ENCODE peak calls at places on chromosome 2, in seven cellular contexts. One of them, this sample, is unnamed.

GRCh38 chr2:202104286-202104870 is 31.3 kb downstream of the KIAA2012 start:
- DNase-seq in IMR-90: peak; percentile 54
- DNase-seq in fibroblast of lung: peak; percentile 66
- DNase-seq in endothelial cell of umbilical vein: peak; percentile 24
- DNase-seq in HCT116: peak; percentile 40
- DNase-seq in GM23248: peak; percentile 77
- DNase-seq in OCI-LY7: peak; percentile 39
- DNase-seq in this sample: no peak

GRCh38 chr2:71856709-71857525 is 290.7 kb downstream of the CYP26B1 start:
- DNase-seq in endothelial cell of umbilical vein: peak; percentile 13
- DNase-seq in HCT116: no peak
- DNase-seq in fibroblast of lung: no peak
- DNase-seq in GM23248: peak; percentile 43
- DNase-seq in OCI-LY7: no peak
- DNase-seq in IMR-90: no peak
- DNase-seq in this sample: no peak

GRCh38 chr2:105770162-105770561 is 25.4 kb downstream of the NCK2 start:
- DNase-seq in endothelial cell of umbilical vein: no peak
- DNase-seq in fibroblast of lung: no peak
- DNase-seq in HCT116: no peak
- DNase-seq in GM23248: no peak
- DNase-seq in IMR-90: no peak
- DNase-seq in OCI-LY7: no peak
- DNase-seq in this sample: no peak

GRCh38 chr2:43144265-43144664 is 82.1 kb downstream of the ZFP36L2 start:
- DNase-seq in IMR-90: peak; percentile 38
- DNase-seq in endothelial cell of umbilical vein: no peak
- DNase-seq in OCI-LY7: no peak
- DNase-seq in fibroblast of lung: peak; percentile 72
- DNase-seq in HCT116: no peak
- DNase-seq in GM23248: no peak
- DNase-seq in this sample: no peak

GRCh38 chr2:8303322-8303832 is 378.5 kb upstream of the ID2 start:
- DNase-seq in HCT116: no peak
- DNase-seq in OCI-LY7: peak; percentile 96
- DNase-seq in endothelial cell of umbilical vein: no peak
- DNase-seq in IMR-90: no peak
- DNase-seq in GM23248: no peak
- DNase-seq in fibroblast of lung: peak; percentile 34
- DNase-seq in this sample: no peak

GRCh38 chr2:20623741-20624155 is 27.1 kb downstream of the HS1BP3 start:
- DNase-seq in GM23248: no peak
- DNase-seq in HCT116: no peak
- DNase-seq in fibroblast of lung: no peak
- DNase-seq in IMR-90: no peak
- DNase-seq in endothelial cell of umbilical vein: no peak
- DNase-seq in OCI-LY7: no peak
- DNase-seq in this sample: no peak

GRCh38 chr2:218033590-218034496 is 31.0 kb upstream of the TNS1 start:
- DNase-seq in IMR-90: no peak
- DNase-seq in GM23248: no peak
- DNase-seq in HCT116: no peak
- DNase-seq in fibroblast of lung: no peak
- DNase-seq in OCI-LY7: no peak
- DNase-seq in endothelial cell of umbilical vein: no peak
- DNase-seq in this sample: no peak

GRCh38 chr2:129763190-129763846 is 216.1 kb upstream of the RAB6C start:
- DNase-seq in fibroblast of lung: no peak
- DNase-seq in endothelial cell of umbilical vein: no peak
- DNase-seq in GM23248: no peak
- DNase-seq in OCI-LY7: no peak
- DNase-seq in HCT116: no peak
- DNase-seq in IMR-90: no peak
- DNase-seq in this sample: no peak

GRCh38 chr2:152566728-152567069 is 150.6 kb downstream of the PRPF40A start:
- DNase-seq in fibroblast of lung: no peak
- DNase-seq in OCI-LY7: no peak
- DNase-seq in IMR-90: peak; percentile 56
- DNase-seq in HCT116: no peak
- DNase-seq in endothelial cell of umbilical vein: no peak
- DNase-seq in GM23248: no peak
- DNase-seq in this sample: no peak

GRCh38 chr2:203177361-203177760 is 61.5 kb upstream of the CYP20A1 start:
- DNase-seq in endothelial cell of umbilical vein: no peak
- DNase-seq in IMR-90: no peak
- DNase-seq in HCT116: no peak
- DNase-seq in fibroblast of lung: no peak
- DNase-seq in GM23248: peak; percentile 32
- DNase-seq in OCI-LY7: no peak
- DNase-seq in this sample: no peak

GRCh38 chr2:226984461-226985226 is 148.8 kb downstream of the RHBDD1 start:
- DNase-seq in IMR-90: no peak
- DNase-seq in OCI-LY7: peak; percentile 83
- DNase-seq in endothelial cell of umbilical vein: no peak
- DNase-seq in fibroblast of lung: no peak
- DNase-seq in HCT116: no peak
- DNase-seq in GM23248: no peak
- DNase-seq in this sample: no peak

GRCh38 chr2:42036413-42036812 is 11.4 kb upstream of the PKDCC start:
- DNase-seq in HCT116: no peak
- DNase-seq in OCI-LY7: no peak
- DNase-seq in endothelial cell of umbilical vein: no peak
- DNase-seq in GM23248: no peak
- DNase-seq in fibroblast of lung: no peak
- DNase-seq in IMR-90: no peak
- DNase-seq in this sample: no peak

GRCh38 chr2:158894078-158894477 is 74.4 kb upstream of the TANC1 start:
- DNase-seq in HCT116: no peak
- DNase-seq in fibroblast of lung: no peak
- DNase-seq in IMR-90: peak; percentile 71
- DNase-seq in OCI-LY7: no peak
- DNase-seq in GM23248: peak; percentile 84
- DNase-seq in endothelial cell of umbilical vein: no peak
- DNase-seq in this sample: peak; percentile 73

GRCh38 chr2:128441341-128442052 is 122.8 kb upstream of the HS6ST1 start:
- DNase-seq in GM23248: no peak
- DNase-seq in fibroblast of lung: no peak
- DNase-seq in IMR-90: no peak
- DNase-seq in OCI-LY7: no peak
- DNase-seq in HCT116: no peak
- DNase-seq in endothelial cell of umbilical vein: no peak
- DNase-seq in this sample: no peak

GRCh38 chr2:235133837-235134236 is 182.0 kb downstream of the SH3BP4 start:
- DNase-seq in HCT116: no peak
- DNase-seq in endothelial cell of umbilical vein: no peak
- DNase-seq in IMR-90: no peak
- DNase-seq in fibroblast of lung: no peak
- DNase-seq in GM23248: no peak
- DNase-seq in OCI-LY7: no peak
- DNase-seq in this sample: no peak

GRCh38 chr2:102063360-102063947 is 71.7 kb downstream of the IL1R2 start:
- DNase-seq in IMR-90: peak; percentile 51
- DNase-seq in OCI-LY7: no peak
- DNase-seq in endothelial cell of umbilical vein: peak; percentile 62
- DNase-seq in GM23248: peak; percentile 87
- DNase-seq in HCT116: no peak
- DNase-seq in fibroblast of lung: peak; percentile 83
- DNase-seq in this sample: no peak

GRCh38 chr2:85990084-85990483 is 101.3 kb upstream of the ST3GAL5 start:
- DNase-seq in fibroblast of lung: no peak
- DNase-seq in OCI-LY7: no peak
- DNase-seq in IMR-90: no peak
- DNase-seq in HCT116: no peak
- DNase-seq in endothelial cell of umbilical vein: no peak
- DNase-seq in GM23248: no peak
- DNase-seq in this sample: no peak

GRCh38 chr2:47536696-47537095 is 133.7 kb downstream of the MSH2 start:
- DNase-seq in fibroblast of lung: no peak
- DNase-seq in OCI-LY7: no peak
- DNase-seq in GM23248: no peak
- DNase-seq in IMR-90: no peak
- DNase-seq in endothelial cell of umbilical vein: no peak
- DNase-seq in HCT116: no peak
- DNase-seq in this sample: no peak

GRCh38 chr2:99852376-99852934 is 289.9 kb downstream of the AFF3 start:
- DNase-seq in fibroblast of lung: no peak
- DNase-seq in IMR-90: no peak
- DNase-seq in OCI-LY7: no peak
- DNase-seq in HCT116: no peak
- DNase-seq in endothelial cell of umbilical vein: no peak
- DNase-seq in GM23248: no peak
- DNase-seq in this sample: no peak

GRCh38 chr2:190159453-190159852 is 96.9 kb upstream of the MSTN start:
- DNase-seq in GM23248: peak; percentile 89
- DNase-seq in fibroblast of lung: peak; percentile 61
- DNase-seq in IMR-90: peak; percentile 58
- DNase-seq in OCI-LY7: no peak
- DNase-seq in HCT116: no peak
- DNase-seq in endothelial cell of umbilical vein: no peak
- DNase-seq in this sample: no peak

GRCh38 chr2:207142461-207142860 is 23.3 kb downstream of the KLF7 start:
- DNase-seq in IMR-90: no peak
- DNase-seq in OCI-LY7: no peak
- DNase-seq in HCT116: no peak
- DNase-seq in fibroblast of lung: no peak
- DNase-seq in endothelial cell of umbilical vein: no peak
- DNase-seq in GM23248: peak; percentile 57
- DNase-seq in this sample: no peak

DNA sequence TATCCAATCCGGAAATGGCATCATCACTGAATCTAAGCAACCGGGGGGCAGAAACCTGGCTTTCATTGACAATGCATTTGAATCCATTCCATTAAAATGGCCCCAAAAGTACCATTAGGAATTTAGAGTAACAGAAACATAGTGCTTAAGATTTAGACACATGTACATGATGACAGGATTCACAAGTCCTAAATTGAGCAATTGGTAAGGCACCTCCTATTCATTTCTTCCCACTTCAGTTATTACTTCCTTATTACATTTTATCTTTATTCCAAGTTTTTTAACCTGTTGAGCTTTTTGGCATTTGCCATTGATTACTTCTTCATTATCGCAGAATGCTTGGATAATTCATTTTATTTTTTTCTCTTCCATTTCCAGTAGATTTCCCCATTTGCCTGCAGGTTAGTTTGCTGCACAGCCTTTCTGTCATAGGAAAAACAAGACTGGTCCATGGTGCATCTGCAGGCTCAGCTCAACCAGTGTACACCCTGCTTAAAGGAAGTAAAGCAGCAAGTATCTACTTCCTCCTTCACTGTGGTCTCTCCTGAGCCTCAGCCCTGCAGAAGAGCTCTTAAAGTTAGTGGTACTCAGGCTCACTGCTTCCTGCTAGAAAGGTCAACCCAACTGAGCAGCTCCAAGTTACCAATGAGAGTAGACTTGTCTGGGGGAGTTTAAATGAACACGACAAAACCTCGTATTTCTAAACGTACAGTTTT is 89.2 kb downstream of the DOCK10 start:
- DNase-seq in endothelial cell of umbilical vein: no peak
- DNase-seq in GM23248: no peak
- DNase-seq in HCT116: no peak
- DNase-seq in fibroblast of lung: no peak
- DNase-seq in OCI-LY7: peak; percentile 91
- DNase-seq in IMR-90: no peak
- DNase-seq in this sample: no peak
- H3K27ac ChIP-seq in endothelial cell of umbilical vein: no peak overlapping the region
- H3K27ac ChIP-seq in GM23248: no peak overlapping the region
- H3K27ac ChIP-seq in HCT116: no peak overlapping the region
- H3K27ac ChIP-seq in fibroblast of lung: no peak overlapping the region
- H3K27ac ChIP-seq in OCI-LY7: peak overlapping the region; percentile 69
- H3K27ac ChIP-seq in IMR-90: no peak overlapping the region
- H3K27ac ChIP-seq in this sample: no peak overlapping the region

DNA sequence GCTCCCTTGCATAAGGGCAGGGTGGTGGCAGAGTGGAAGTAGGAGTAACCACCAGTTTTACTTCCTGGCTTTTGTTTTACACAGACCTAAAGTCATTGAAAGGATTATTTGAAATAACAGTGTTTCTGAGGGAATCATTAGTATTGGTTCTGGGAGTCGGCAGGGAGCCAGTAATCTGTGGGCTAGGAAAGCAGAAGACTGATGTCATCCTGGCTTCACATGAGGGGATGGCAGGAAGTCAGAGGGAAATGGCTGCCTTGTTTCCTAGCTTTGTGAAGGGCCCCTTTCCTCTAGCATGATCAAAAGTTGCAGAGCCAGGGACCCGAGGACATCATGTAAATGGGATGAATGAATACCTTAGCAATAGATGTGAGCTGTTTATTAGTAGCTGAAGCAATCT is 792.6 kb downstream of the CPS1 start:
- DNase-seq in HCT116: no peak
- DNase-seq in endothelial cell of umbilical vein: no peak
- DNase-seq in fibroblast of lung: no peak
- DNase-seq in OCI-LY7: no peak
- DNase-seq in GM23248: no peak
- DNase-seq in IMR-90: no peak
- DNase-seq in this sample: no peak
- H3K9me3 ChIP-seq in HCT116: no peaks in the 10 kb centered on the region
- H3K9me3 ChIP-seq in endothelial cell of umbilical vein: peaks cover 2% of the 10 kb centered on the region
- H3K9me3 ChIP-seq in fibroblast of lung: no peaks in the 10 kb centered on the region
- H3K9me3 ChIP-seq in OCI-LY7: no peaks in the 10 kb centered on the region
- H3K9me3 ChIP-seq in GM23248: no peaks in the 10 kb centered on the region
- H3K9me3 ChIP-seq in IMR-90: peaks cover 11% of the 10 kb centered on the region
- H3K9me3 ChIP-seq in this sample: no peaks in the 10 kb centered on the region

GRCh38 chr2:54641988-54642387 is 81.5 kb upstream of the EML6 start:
- DNase-seq in HCT116: no peak
- DNase-seq in IMR-90: no peak
- DNase-seq in GM23248: no peak
- DNase-seq in fibroblast of lung: no peak
- DNase-seq in OCI-LY7: no peak
- DNase-seq in endothelial cell of umbilical vein: no peak
- DNase-seq in this sample: no peak
- H4K20me1 ChIP-seq in HCT116: peaks cover 3% of the 10 kb centered on the region
- H4K20me1 ChIP-seq in IMR-90: no peaks in the 10 kb centered on the region
- H4K20me1 ChIP-seq in GM23248: no peaks in the 10 kb centered on the region
- H4K20me1 ChIP-seq in fibroblast of lung: no peaks in the 10 kb centered on the region
- H4K20me1 ChIP-seq in OCI-LY7: peaks cover 4% of the 10 kb centered on the region
- H4K20me1 ChIP-seq in endothelial cell of umbilical vein: no peaks in the 10 kb centered on the region
- H4K20me1 ChIP-seq in this sample: no peaks in the 10 kb centered on the region

GRCh38 chr2:231127480-231127879 is 2.6 kb upstream of the HTR2B start:
- DNase-seq in fibroblast of lung: no peak
- DNase-seq in GM23248: no peak
- DNase-seq in endothelial cell of umbilical vein: no peak
- DNase-seq in IMR-90: no peak
- DNase-seq in OCI-LY7: no peak
- DNase-seq in HCT116: no peak
- DNase-seq in this sample: no peak

GRCh38 chr2:231125272-231125671 is 430 bp upstream of the HTR2B start:
- DNase-seq in endothelial cell of umbilical vein: no peak
- DNase-seq in HCT116: no peak
- DNase-seq in GM23248: no peak
- DNase-seq in fibroblast of lung: no peak
- DNase-seq in IMR-90: no peak
- DNase-seq in OCI-LY7: no peak
- DNase-seq in this sample: no peak

GRCh38 chr2:231126123-231126522 is 1.3 kb upstream of the HTR2B start:
- DNase-seq in endothelial cell of umbilical vein: no peak
- DNase-seq in HCT116: no peak
- DNase-seq in fibroblast of lung: no peak
- DNase-seq in IMR-90: no peak
- DNase-seq in OCI-LY7: no peak
- DNase-seq in GM23248: no peak
- DNase-seq in this sample: no peak

GRCh38 chr2:231123362-231123898 is 1.4 kb downstream of the HTR2B start:
- DNase-seq in fibroblast of lung: peak; percentile 61
- DNase-seq in OCI-LY7: no peak
- DNase-seq in endothelial cell of umbilical vein: peak; percentile 78
- DNase-seq in HCT116: no peak
- DNase-seq in GM23248: no peak
- DNase-seq in IMR-90: peak; percentile 28
- DNase-seq in this sample: no peak

GRCh38 chr2:231124833-231125232 is at the start of gene HTR2B:
- DNase-seq in endothelial cell of umbilical vein: peak; percentile 69
- DNase-seq in IMR-90: peak; percentile 35
- DNase-seq in OCI-LY7: no peak
- DNase-seq in GM23248: no peak
- DNase-seq in fibroblast of lung: peak; percentile 67
- DNase-seq in HCT116: no peak
- DNase-seq in this sample: no peak
- H3K27ac ChIP-seq in endothelial cell of umbilical vein: peak within 1 kb of the TSS; percentile 23
- H3K27ac ChIP-seq in IMR-90: peak within 1 kb of the TSS; percentile 59
- H3K27ac ChIP-seq in OCI-LY7: no peak within 1 kb of the TSS
- H3K27ac ChIP-seq in GM23248: no peak within 1 kb of the TSS
- H3K27ac ChIP-seq in fibroblast of lung: peak within 1 kb of the TSS; percentile 29
- H3K27ac ChIP-seq in HCT116: no peak within 1 kb of the TSS
- H3K27ac ChIP-seq in this sample: no peak within 1 kb of the TSS

This sample was measured in keratinocyte.